ENCODE peak calls at places on chromosomes 3 and 15, in eight cellular contexts. One of them, this sample, is unnamed.

GRCh38 chr3:69411331-69411730 is 25.4 kb upstream of the FRMD4B start:
- DNase-seq in ovary: no peak
- DNase-seq in B cell: no peak
- DNase-seq in hepatocyte: no peak
- DNase-seq in PC-9: no peak
- DNase-seq in GM12878: no peak
- DNase-seq in mesothelial cell of epicardium: no peak
- DNase-seq in fibroblast of pulmonary artery: peak
- DNase-seq in this sample: no peak

GRCh38 chr15:101528108-101528916 is 38.8 kb upstream of the PCSK6 start:
- DNase-seq in ovary: peak
- DNase-seq in B cell: no peak
- DNase-seq in hepatocyte: peak
- DNase-seq in PC-9: no peak
- DNase-seq in GM12878: no peak
- DNase-seq in mesothelial cell of epicardium: no peak
- DNase-seq in fibroblast of pulmonary artery: peak
- DNase-seq in this sample: no peak

GRCh38 chr15:79644091-79644490 is 212.0 kb downstream of the MINAR1 start:
- DNase-seq in ovary: no peak
- DNase-seq in B cell: no peak
- DNase-seq in hepatocyte: no peak
- DNase-seq in PC-9: no peak
- DNase-seq in GM12878: no peak
- DNase-seq in mesothelial cell of epicardium: no peak
- DNase-seq in fibroblast of pulmonary artery: peak
- DNase-seq in this sample: no peak

GRCh38 chr3:39383913-39384664 is 919 bp downstream of the SLC25A38 start:
- DNase-seq in ovary: peak
- DNase-seq in B cell: peak
- DNase-seq in hepatocyte: peak
- DNase-seq in PC-9: peak
- DNase-seq in GM12878: peak
- DNase-seq in mesothelial cell of epicardium: peak
- DNase-seq in fibroblast of pulmonary artery: peak
- DNase-seq in this sample: peak

GRCh38 chr3:126102530-126102951 is 18.6 kb upstream of the SLC41A3 start:
- DNase-seq in ovary: no peak
- DNase-seq in B cell: no peak
- DNase-seq in hepatocyte: peak
- DNase-seq in PC-9: no peak
- DNase-seq in GM12878: no peak
- DNase-seq in mesothelial cell of epicardium: peak
- DNase-seq in fibroblast of pulmonary artery: no peak
- DNase-seq in this sample: no peak

GRCh38 chr3:196163687-196164493 is 47.3 kb downstream of the ZDHHC19 start:
- DNase-seq in ovary: peak
- DNase-seq in B cell: no peak
- DNase-seq in hepatocyte: no peak
- DNase-seq in PC-9: peak
- DNase-seq in GM12878: no peak
- DNase-seq in mesothelial cell of epicardium: no peak
- DNase-seq in fibroblast of pulmonary artery: no peak
- DNase-seq in this sample: no peak

GRCh38 chr3:130975251-130975650 is 51.4 kb downstream of the ASTE1 start:
- DNase-seq in ovary: no peak
- DNase-seq in B cell: no peak
- DNase-seq in hepatocyte: peak
- DNase-seq in PC-9: no peak
- DNase-seq in GM12878: no peak
- DNase-seq in mesothelial cell of epicardium: no peak
- DNase-seq in fibroblast of pulmonary artery: no peak
- DNase-seq in this sample: no peak

GRCh38 chr3:39050020-39050419 is 1.7 kb downstream of the SCN11A start:
- DNase-seq in ovary: no peak
- DNase-seq in B cell: no peak
- DNase-seq in hepatocyte: peak
- DNase-seq in PC-9: no peak
- DNase-seq in GM12878: no peak
- DNase-seq in mesothelial cell of epicardium: no peak
- DNase-seq in fibroblast of pulmonary artery: no peak
- DNase-seq in this sample: no peak

GRCh38 chr3:153115326-153115725 is 46.7 kb upstream of the RAP2B start:
- DNase-seq in ovary: no peak
- DNase-seq in B cell: no peak
- DNase-seq in hepatocyte: no peak
- DNase-seq in PC-9: no peak
- DNase-seq in GM12878: no peak
- DNase-seq in mesothelial cell of epicardium: no peak
- DNase-seq in fibroblast of pulmonary artery: no peak
- DNase-seq in this sample: no peak

GRCh38 chr3:139794469-139795265 is 116.9 kb upstream of the NMNAT3 start:
- DNase-seq in ovary: no peak
- DNase-seq in B cell: no peak
- DNase-seq in hepatocyte: no peak
- DNase-seq in PC-9: no peak
- DNase-seq in GM12878: no peak
- DNase-seq in mesothelial cell of epicardium: no peak
- DNase-seq in fibroblast of pulmonary artery: no peak
- DNase-seq in this sample: no peak

GRCh38 chr3:127762787-127763105 is 59.6 kb downstream of the MGLL start:
- DNase-seq in ovary: no peak
- DNase-seq in B cell: no peak
- DNase-seq in hepatocyte: no peak
- DNase-seq in PC-9: no peak
- DNase-seq in GM12878: no peak
- DNase-seq in mesothelial cell of epicardium: no peak
- DNase-seq in fibroblast of pulmonary artery: no peak
- DNase-seq in this sample: no peak

GRCh38 chr3:127760361-127760760 is 62.0 kb downstream of the MGLL start:
- DNase-seq in ovary: no peak
- DNase-seq in B cell: no peak
- DNase-seq in hepatocyte: no peak
- DNase-seq in PC-9: no peak
- DNase-seq in GM12878: no peak
- DNase-seq in mesothelial cell of epicardium: no peak
- DNase-seq in fibroblast of pulmonary artery: no peak
- DNase-seq in this sample: no peak

GRCh38 chr3:127762077-127762786 is 60.1 kb downstream of the MGLL start:
- DNase-seq in ovary: peak
- DNase-seq in B cell: no peak
- DNase-seq in hepatocyte: no peak
- DNase-seq in PC-9: no peak
- DNase-seq in GM12878: peak
- DNase-seq in mesothelial cell of epicardium: no peak
- DNase-seq in fibroblast of pulmonary artery: no peak
- DNase-seq in this sample: no peak

GRCh38 chr3:127759826-127760225 is 62.5 kb downstream of the MGLL start:
- DNase-seq in ovary: no peak
- DNase-seq in B cell: no peak
- DNase-seq in hepatocyte: no peak
- DNase-seq in PC-9: no peak
- DNase-seq in GM12878: no peak
- DNase-seq in mesothelial cell of epicardium: no peak
- DNase-seq in fibroblast of pulmonary artery: no peak
- DNase-seq in this sample: no peak

DNA sequence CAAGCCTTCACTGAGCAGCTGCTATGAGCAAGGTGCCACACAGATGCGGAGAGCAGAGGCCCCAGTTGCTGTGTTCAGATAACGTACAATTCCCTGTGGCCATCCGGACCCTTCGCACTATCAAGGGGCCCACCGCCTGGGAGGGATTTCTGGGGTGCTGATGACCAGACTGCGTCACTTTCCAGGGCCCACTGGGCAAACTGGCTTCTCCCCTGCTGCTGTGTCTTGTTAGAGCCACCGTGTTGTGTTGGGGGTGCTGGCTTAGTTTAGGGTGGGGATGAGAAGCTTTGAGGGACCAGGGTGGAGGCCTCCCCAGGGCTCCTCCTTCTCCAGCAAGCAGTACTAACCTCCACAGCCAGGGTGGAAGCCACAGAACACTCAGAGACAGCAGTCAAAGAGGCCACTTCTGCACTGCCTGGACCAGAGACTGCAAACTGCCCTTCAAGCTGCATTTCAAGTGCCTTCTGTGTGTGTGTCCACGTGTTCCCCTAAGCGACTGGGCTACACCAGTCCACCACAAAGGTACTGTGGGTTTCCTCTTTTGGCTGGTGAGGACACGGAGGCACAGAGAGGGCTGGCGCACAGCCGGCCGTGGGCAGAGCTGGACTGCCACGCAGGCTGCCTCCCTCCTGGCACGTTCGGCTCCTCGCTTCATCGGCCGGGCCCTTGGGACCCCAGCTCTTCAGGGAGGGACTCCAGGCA is 61.1 kb downstream of the MGLL start:
- DNase-seq in ovary: no peak
- DNase-seq in B cell: no peak
- DNase-seq in hepatocyte: no peak
- DNase-seq in PC-9: no peak
- DNase-seq in GM12878: no peak
- DNase-seq in mesothelial cell of epicardium: no peak
- DNase-seq in fibroblast of pulmonary artery: no peak
- DNase-seq in this sample: no peak
- TF ChIP-seq CTCF in ovary: no peak
- TF ChIP-seq CTCF in B cell: no peak
- TF ChIP-seq CTCF in hepatocyte: no peak
- TF ChIP-seq CTCF in PC-9: no peak
- TF ChIP-seq CTCF in GM12878: peak
- TF ChIP-seq CTCF in mesothelial cell of epicardium: no peak
- TF ChIP-seq CTCF in fibroblast of pulmonary artery: no peak
- TF ChIP-seq CTCF in this sample: no peak

DNA sequence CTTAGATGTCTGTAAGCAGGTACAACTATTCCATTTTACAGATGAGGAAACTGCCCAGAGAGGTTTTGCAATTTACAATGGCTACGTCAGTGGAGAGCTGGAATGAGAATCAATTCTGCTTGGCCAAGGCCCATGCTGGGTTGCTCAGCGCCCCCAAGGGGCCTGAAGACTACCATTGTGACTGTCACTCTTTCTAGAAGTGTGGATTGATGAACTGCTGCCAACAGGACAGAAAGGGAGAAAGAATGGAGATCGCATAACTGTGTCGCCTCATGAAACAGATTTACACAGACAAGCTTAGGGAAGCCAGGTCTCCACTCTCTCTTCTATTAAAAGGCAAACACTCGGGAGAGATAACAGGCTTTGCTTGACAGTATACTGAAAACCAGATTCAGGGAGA is 160.0 kb downstream of the STT3B start:
- DNase-seq in ovary: no peak
- DNase-seq in B cell: no peak
- DNase-seq in hepatocyte: no peak
- DNase-seq in PC-9: no peak
- DNase-seq in GM12878: no peak
- DNase-seq in mesothelial cell of epicardium: no peak
- DNase-seq in fibroblast of pulmonary artery: no peak
- DNase-seq in this sample: no peak
- TF ChIP-seq CTCF in ovary: no peak
- TF ChIP-seq CTCF in B cell: no peak
- TF ChIP-seq CTCF in hepatocyte: no peak
- TF ChIP-seq CTCF in PC-9: no peak
- TF ChIP-seq CTCF in GM12878: no peak
- TF ChIP-seq CTCF in mesothelial cell of epicardium: no peak
- TF ChIP-seq CTCF in fibroblast of pulmonary artery: no peak
- TF ChIP-seq CTCF in this sample: no peak

GRCh38 chr15:63945005-63945788 is 101.1 kb downstream of the DAPK2 start:
- DNase-seq in ovary: peak
- DNase-seq in B cell: peak
- DNase-seq in hepatocyte: peak
- DNase-seq in PC-9: peak
- DNase-seq in GM12878: no peak
- DNase-seq in mesothelial cell of epicardium: peak
- DNase-seq in fibroblast of pulmonary artery: peak
- DNase-seq in this sample: peak

GRCh38 chr15:63947228-63947627 is 99.1 kb downstream of the DAPK2 start:
- DNase-seq in ovary: no peak
- DNase-seq in B cell: no peak
- DNase-seq in hepatocyte: no peak
- DNase-seq in PC-9: no peak
- DNase-seq in GM12878: no peak
- DNase-seq in mesothelial cell of epicardium: no peak
- DNase-seq in fibroblast of pulmonary artery: no peak
- DNase-seq in this sample: no peak

GRCh38 chr15:63944681-63944955 is 101.7 kb downstream of the DAPK2 start:
- DNase-seq in ovary: no peak
- DNase-seq in B cell: no peak
- DNase-seq in hepatocyte: no peak
- DNase-seq in PC-9: no peak
- DNase-seq in GM12878: no peak
- DNase-seq in mesothelial cell of epicardium: no peak
- DNase-seq in fibroblast of pulmonary artery: no peak
- DNase-seq in this sample: no peak

GRCh38 chr15:63946524-63947065 is 99.7 kb downstream of the DAPK2 start:
- DNase-seq in ovary: no peak
- DNase-seq in B cell: no peak
- DNase-seq in hepatocyte: no peak
- DNase-seq in PC-9: no peak
- DNase-seq in GM12878: no peak
- DNase-seq in mesothelial cell of epicardium: no peak
- DNase-seq in fibroblast of pulmonary artery: no peak
- DNase-seq in this sample: no peak

GRCh38 chr15:63945838-63946298 is 100.4 kb downstream of the DAPK2 start:
- DNase-seq in ovary: no peak
- DNase-seq in B cell: no peak
- DNase-seq in hepatocyte: no peak
- DNase-seq in PC-9: peak
- DNase-seq in GM12878: no peak
- DNase-seq in mesothelial cell of epicardium: no peak
- DNase-seq in fibroblast of pulmonary artery: no peak
- DNase-seq in this sample: no peak
- TF ChIP-seq CTCF in ovary: no peak
- TF ChIP-seq CTCF in B cell: no peak
- TF ChIP-seq CTCF in hepatocyte: no peak
- TF ChIP-seq CTCF in PC-9: no peak
- TF ChIP-seq CTCF in GM12878: no peak
- TF ChIP-seq CTCF in mesothelial cell of epicardium: no peak
- TF ChIP-seq CTCF in fibroblast of pulmonary artery: no peak
- TF ChIP-seq CTCF in this sample: no peak

GRCh38 chr3:72149645-72150044 is 364.7 kb upstream of the PROK2 start:
- DNase-seq in ovary: no peak
- DNase-seq in B cell: no peak
- DNase-seq in hepatocyte: no peak
- DNase-seq in PC-9: no peak
- DNase-seq in GM12878: no peak
- DNase-seq in mesothelial cell of epicardium: no peak
- DNase-seq in fibroblast of pulmonary artery: no peak
- DNase-seq in this sample: no peak

GRCh38 chr3:72152551-72153476 is 367.9 kb upstream of the PROK2 start:
- DNase-seq in ovary: peak
- DNase-seq in B cell: no peak
- DNase-seq in hepatocyte: peak
- DNase-seq in PC-9: no peak
- DNase-seq in GM12878: no peak
- DNase-seq in mesothelial cell of epicardium: peak
- DNase-seq in fibroblast of pulmonary artery: peak
- DNase-seq in this sample: no peak

GRCh38 chr3:72150634-72151412 is 365.9 kb upstream of the PROK2 start:
- DNase-seq in ovary: no peak
- DNase-seq in B cell: no peak
- DNase-seq in hepatocyte: peak
- DNase-seq in PC-9: no peak
- DNase-seq in GM12878: no peak
- DNase-seq in mesothelial cell of epicardium: no peak
- DNase-seq in fibroblast of pulmonary artery: no peak
- DNase-seq in this sample: no peak

GRCh38 chr3:72153477-72154314 is 368.7 kb upstream of the PROK2 start:
- DNase-seq in ovary: no peak
- DNase-seq in B cell: no peak
- DNase-seq in hepatocyte: no peak
- DNase-seq in PC-9: no peak
- DNase-seq in GM12878: no peak
- DNase-seq in mesothelial cell of epicardium: no peak
- DNase-seq in fibroblast of pulmonary artery: no peak
- DNase-seq in this sample: no peak

GRCh38 chr3:72151465-72152238 is 366.7 kb upstream of the PROK2 start:
- DNase-seq in ovary: no peak
- DNase-seq in B cell: no peak
- DNase-seq in hepatocyte: no peak
- DNase-seq in PC-9: no peak
- DNase-seq in GM12878: no peak
- DNase-seq in mesothelial cell of epicardium: no peak
- DNase-seq in fibroblast of pulmonary artery: no peak
- DNase-seq in this sample: no peak
- TF ChIP-seq CTCF in ovary: no peak
- TF ChIP-seq CTCF in B cell: no peak
- TF ChIP-seq CTCF in hepatocyte: no peak
- TF ChIP-seq CTCF in PC-9: no peak
- TF ChIP-seq CTCF in GM12878: no peak
- TF ChIP-seq CTCF in mesothelial cell of epicardium: no peak
- TF ChIP-seq CTCF in fibroblast of pulmonary artery: no peak
- TF ChIP-seq CTCF in this sample: no peak

This sample was measured in progenitor cell of endocrine pancreas.